ENCODE peak calls at places on chromosomes 5 and 9, in ten cellular contexts. C is Kasumi-1; N is MCF 10A; T is A172; A is pons; F is activated CD4-positive, alpha-beta T cell treated with anti-CD3 and anti-CD28 coated beads, Interleukin-2, amount 50 U/mL, for 4 hours; X is OCI-M1; O is T-helper 2 cell; H is amniotic stem cell; V is GM12891. R is an unnamed sample.

GRCh38 chr5:65640240-65640639 is 15.4 kb downstream of the SHLD3 start:
- DNase-seq in C (no peak), N (no peak), T (no peak), A (no peak), F (no peak), X (no peak), O (no peak), H (no peak), V (no peak), R (no peak)

GRCh38 chr5:194102-194501 is 2.8 kb downstream of the LRRC14B start:
- DNase-seq in C (no peak), N (no peak), T (no peak), A (no peak), F (no peak), X (no peak), O (no peak), H (no peak), V (no peak), R (no peak)

GRCh38 chr9:37329576-37329975 is 92.9 kb upstream of the GRHPR start:
- DNase-seq in C (peak), N (peak), T (peak), A (peak), F (no peak), X (peak), O (no peak), H (no peak), V (no peak), R (peak)

GRCh38 chr5:16909464-16909863 is 26.6 kb downstream of the MYO10 start:
- DNase-seq in C (no peak), N (no peak), T (no peak), A (no peak), F (no peak), X (no peak), O (no peak), H (no peak), V (no peak), R (no peak)

GRCh38 chr9:127554966-127555829 is 56.9 kb upstream of the STXBP1 start:
- DNase-seq in C (no peak), N (no peak), T (no peak), A (no peak), F (no peak), X (no peak), O (no peak), H (no peak), V (no peak), R (no peak)

GRCh38 chr5:122906768-122907167 is 61.4 kb downstream of the SNX24 start:
- DNase-seq in C (no peak), N (peak), T (peak), A (no peak), F (no peak), X (no peak), O (no peak), H (no peak), V (no peak), R (no peak)

GRCh38 chr5:83482961-83483360 is 11.4 kb downstream of the VCAN start:
- DNase-seq in C (no peak), N (no peak), T (no peak), A (peak), F (no peak), X (no peak), O (no peak), H (no peak), V (no peak), R (no peak)

GRCh38 chr5:59800375-59800893 is 93.1 kb downstream of the PDE4D start:
- DNase-seq in C (no peak), N (no peak), T (no peak), A (no peak), F (no peak), X (no peak), O (no peak), H (no peak), V (no peak), R (peak)

GRCh38 chr5:121870489-121870888 is 18.8 kb downstream of the FTMT start:
- DNase-seq in C (peak), N (peak), T (no peak), A (peak), F (no peak), X (peak), O (no peak), H (no peak), V (no peak), R (peak)

GRCh38 chr9:128120061-128120740 is 7.3 kb downstream of the PTGES2 start:
- DNase-seq in C (no peak), N (no peak), T (no peak), A (no peak), F (no peak), X (no peak), O (no peak), H (no peak), V (no peak), R (no peak)

GRCh38 chr9:113566011-113566711 is 102.6 kb downstream of the RGS3 start:
- DNase-seq in C (no peak), N (no peak), T (no peak), A (no peak), F (no peak), X (no peak), O (no peak), H (no peak), V (no peak), R (no peak)

GRCh38 chr5:138953370-138954256 is 78.5 kb upstream of the LRRTM2 start:
- DNase-seq in C (peak), N (no peak), T (peak), A (peak), F (no peak), X (peak), O (no peak), H (no peak), V (peak), R (no peak)

GRCh38 chr9:128393171-128393761 is 22.1 kb downstream of the URM1 start:
- DNase-seq in C (no peak), N (no peak), T (no peak), A (peak), F (no peak), X (no peak), O (no peak), H (no peak), V (no peak), R (no peak)

GRCh38 chr9:128921881-128922763 is 1.3 kb downstream of the PHYHD1 start:
- DNase-seq in C (no peak), N (no peak), T (no peak), A (no peak), F (no peak), X (no peak), O (no peak), H (no peak), V (no peak), R (peak)

GRCh38 chr5:58122157-58122556 is 337.7 kb downstream of the PLK2 start:
- DNase-seq in C (no peak), N (no peak), T (no peak), A (no peak), F (no peak), X (no peak), O (no peak), H (no peak), V (no peak), R (no peak)

GRCh38 chr5:53322257-53322656 is 158.2 kb upstream of the FST start:
- DNase-seq in C (no peak), N (no peak), T (no peak), A (no peak), F (no peak), X (no peak), O (no peak), H (no peak), V (no peak), R (no peak)

GRCh38 chr5:180612683-180613082 is 21.4 kb upstream of the SCGB3A1 start:
- DNase-seq in C (no peak), N (no peak), T (no peak), A (no peak), F (no peak), X (no peak), O (no peak), H (no peak), V (no peak), R (no peak)

GRCh38 chr9:130689937-130690700 is 3.5 kb upstream of the EXOSC2 start:
- DNase-seq in C (peak), N (peak), T (peak), A (peak), F (no peak), X (peak), O (no peak), H (no peak), V (no peak), R (peak)

GRCh38 chr9:137544176-137544755 is 5.9 kb downstream of the PNPLA7 start:
- DNase-seq in C (no peak), N (no peak), T (no peak), A (no peak), F (no peak), X (no peak), O (no peak), H (no peak), V (no peak), R (no peak)

GRCh38 chr9:133563286-133564213 is 29.0 kb downstream of the ADAMTSL2 start:
- DNase-seq in C (no peak), N (no peak), T (peak), A (no peak), F (no peak), X (peak), O (no peak), H (no peak), V (no peak), R (peak)

GRCh38 chr9:90895786-90896185 is 94.2 kb downstream of the SYK start:
- DNase-seq in C (no peak), N (no peak), T (no peak), A (no peak), F (no peak), X (no peak), O (no peak), H (no peak), V (no peak), R (no peak)